ENCODE peak calls at places on chromosomes 11 and 22, in seven cellular contexts. One of them, this sample, is unnamed.

GRCh38 chr22:44887941-44888366 is 121.9 kb downstream of the PHF21B start:
- DNase-seq in Calu3: no peak
- DNase-seq in MM.1S: no peak
- DNase-seq in H9: no peak
- DNase-seq in A549: no peak
- DNase-seq in chondrocyte: no peak
- DNase-seq in psoas muscle: no peak
- DNase-seq in this sample: peak

GRCh38 chr11:1520987-1521349 is 34.4 kb upstream of the MOB2 start:
- DNase-seq in Calu3: no peak
- DNase-seq in MM.1S: no peak
- DNase-seq in H9: no peak
- DNase-seq in A549: no peak
- DNase-seq in chondrocyte: no peak
- DNase-seq in psoas muscle: no peak
- DNase-seq in this sample: no peak

GRCh38 chr11:18135308-18135707 is 2.9 kb downstream of the MRGPRX3 start:
- DNase-seq in Calu3: no peak
- DNase-seq in MM.1S: no peak
- DNase-seq in H9: peak
- DNase-seq in A549: no peak
- DNase-seq in chondrocyte: no peak
- DNase-seq in psoas muscle: no peak
- DNase-seq in this sample: no peak

GRCh38 chr11:129803533-129803932 is 12.1 kb upstream of the TMEM45B start:
- DNase-seq in Calu3: no peak
- DNase-seq in MM.1S: no peak
- DNase-seq in H9: no peak
- DNase-seq in A549: no peak
- DNase-seq in chondrocyte: no peak
- DNase-seq in psoas muscle: no peak
- DNase-seq in this sample: no peak

GRCh38 chr11:64206457-64207246 is at the start of gene FERMT3:
- DNase-seq in Calu3: no peak
- DNase-seq in MM.1S: peak
- DNase-seq in H9: no peak
- DNase-seq in A549: no peak
- DNase-seq in chondrocyte: no peak
- DNase-seq in psoas muscle: peak
- DNase-seq in this sample: peak

GRCh38 chr22:26542831-26543230 is 30.6 kb upstream of the TFIP11 start:
- DNase-seq in Calu3: no peak
- DNase-seq in MM.1S: no peak
- DNase-seq in H9: no peak
- DNase-seq in A549: no peak
- DNase-seq in chondrocyte: no peak
- DNase-seq in psoas muscle: no peak
- DNase-seq in this sample: no peak

GRCh38 chr11:17846852-17847453 is 112.4 kb downstream of the KCNC1 start:
- DNase-seq in Calu3: peak
- DNase-seq in MM.1S: no peak
- DNase-seq in H9: no peak
- DNase-seq in A549: no peak
- DNase-seq in chondrocyte: no peak
- DNase-seq in psoas muscle: peak
- DNase-seq in this sample: no peak

GRCh38 chr22:21642584-21643448 is 714 bp downstream of the SDF2L1 start:
- DNase-seq in Calu3: peak
- DNase-seq in MM.1S: peak
- DNase-seq in H9: peak
- DNase-seq in A549: peak
- DNase-seq in chondrocyte: no peak
- DNase-seq in psoas muscle: peak
- DNase-seq in this sample: peak

GRCh38 chr22:28016781-28017557 is 97.9 kb upstream of the PITPNB start:
- DNase-seq in Calu3: no peak
- DNase-seq in MM.1S: no peak
- DNase-seq in H9: no peak
- DNase-seq in A549: no peak
- DNase-seq in chondrocyte: peak
- DNase-seq in psoas muscle: peak
- DNase-seq in this sample: no peak

GRCh38 chr11:14223636-14224035 is 135.3 kb downstream of the RRAS2 start:
- DNase-seq in Calu3: no peak
- DNase-seq in MM.1S: no peak
- DNase-seq in H9: no peak
- DNase-seq in A549: no peak
- DNase-seq in chondrocyte: no peak
- DNase-seq in psoas muscle: no peak
- DNase-seq in this sample: no peak

GRCh38 chr22:20618488-20618887 is 111.1 kb downstream of the MED15 start:
- DNase-seq in Calu3: no peak
- DNase-seq in MM.1S: no peak
- DNase-seq in H9: no peak
- DNase-seq in A549: no peak
- DNase-seq in chondrocyte: no peak
- DNase-seq in psoas muscle: no peak
- DNase-seq in this sample: no peak

GRCh38 chr22:24503137-24503850 is 8.2 kb downstream of the UPB1 start:
- DNase-seq in Calu3: peak
- DNase-seq in MM.1S: peak
- DNase-seq in H9: peak
- DNase-seq in A549: peak
- DNase-seq in chondrocyte: peak
- DNase-seq in psoas muscle: peak
- DNase-seq in this sample: peak

DNA sequence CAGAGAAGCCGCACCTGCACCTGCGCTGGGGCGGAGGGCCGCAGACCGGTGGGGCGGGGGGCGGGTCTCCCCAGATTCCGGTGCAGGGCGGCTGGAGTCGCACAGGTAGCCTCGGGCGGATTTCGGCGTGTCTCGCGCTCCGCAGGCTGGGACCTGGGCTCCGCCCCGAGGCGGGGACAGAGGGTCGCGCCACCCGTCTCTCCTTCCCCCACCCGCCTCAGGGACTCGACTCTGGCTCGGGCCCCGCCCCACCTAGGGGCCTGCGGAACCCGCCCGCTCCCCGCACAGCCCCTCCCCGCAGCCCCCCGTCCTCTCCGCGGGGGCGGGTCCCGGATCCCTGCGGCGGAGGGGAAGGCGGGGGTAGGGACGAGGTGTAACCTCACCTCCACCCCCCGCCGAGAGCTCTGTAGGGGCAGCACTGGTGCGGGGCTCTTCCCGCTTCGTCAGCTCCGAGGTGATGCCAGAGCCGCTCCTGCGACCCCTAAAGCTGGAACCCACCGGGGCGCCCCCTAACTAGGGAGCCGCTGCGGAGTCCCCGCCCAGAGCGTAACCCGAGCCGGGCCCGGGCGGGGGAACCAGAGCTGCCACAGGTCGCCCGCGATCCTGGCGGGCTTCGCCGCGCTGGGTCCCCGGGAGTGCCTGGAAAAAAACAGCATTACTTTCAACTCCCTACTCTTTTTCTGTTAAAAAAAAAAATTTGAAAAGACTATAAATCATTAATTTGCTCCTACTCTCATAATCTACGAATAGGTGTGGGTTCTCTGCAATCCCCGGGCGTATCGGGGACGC is at the start of gene SLC29A2:
- DNase-seq in Calu3: peak
- DNase-seq in MM.1S: no peak
- DNase-seq in H9: peak
- DNase-seq in A549: peak
- DNase-seq in chondrocyte: no peak
- DNase-seq in psoas muscle: peak
- DNase-seq in this sample: peak
- TF ChIP-seq CTCF in Calu3: no peak
- TF ChIP-seq CTCF in MM.1S: no peak
- TF ChIP-seq CTCF in H9: no peak
- TF ChIP-seq CTCF in A549: no peak
- TF ChIP-seq CTCF in chondrocyte: no peak
- TF ChIP-seq CTCF in psoas muscle: no peak
- TF ChIP-seq CTCF in this sample: no peak

DNA sequence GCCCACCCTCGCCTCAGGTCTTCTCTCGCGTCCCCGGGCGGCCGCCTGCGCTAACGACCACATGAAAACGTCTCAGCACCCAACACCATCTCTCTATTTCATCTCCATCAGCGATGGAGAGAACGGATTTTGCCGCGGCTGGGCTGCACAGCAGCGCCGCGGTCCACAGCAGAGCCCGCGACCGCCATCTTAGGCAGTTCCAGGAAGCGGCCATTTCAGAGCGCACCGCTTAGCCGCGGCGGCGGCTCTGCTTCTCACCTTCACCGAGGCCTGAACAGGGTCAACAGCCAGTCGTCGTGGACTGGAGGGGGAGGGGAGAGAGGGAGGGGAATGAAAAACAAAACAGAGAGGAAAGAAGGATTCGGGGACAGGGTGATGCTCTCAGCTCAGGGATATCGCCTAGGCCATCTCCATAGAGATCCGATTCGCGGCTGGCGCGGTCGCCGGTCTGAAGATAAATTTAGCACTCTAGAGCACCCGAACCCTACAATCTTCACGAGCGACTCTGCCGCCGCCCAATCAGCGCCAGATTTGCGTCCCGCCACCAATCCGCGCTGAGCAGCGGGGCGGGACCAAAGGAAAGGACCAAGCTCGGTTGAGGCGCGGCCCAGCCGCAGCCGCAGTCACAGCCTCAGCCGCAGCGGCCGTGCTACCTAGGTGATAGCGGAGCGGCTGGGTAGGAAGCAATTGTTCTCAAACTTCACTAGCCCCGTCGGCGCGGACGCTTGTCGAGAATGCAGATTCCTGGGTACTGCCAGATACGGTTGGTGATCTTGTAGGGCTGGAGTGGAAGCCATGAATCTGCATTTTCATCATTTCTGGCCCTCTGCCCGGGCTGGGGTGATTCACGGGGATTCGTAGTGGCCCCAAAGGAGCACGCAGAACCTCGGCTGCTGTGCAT is at the start of gene ZBED5:
- DNase-seq in Calu3: peak
- DNase-seq in MM.1S: peak
- DNase-seq in H9: peak
- DNase-seq in A549: peak
- DNase-seq in chondrocyte: peak
- DNase-seq in psoas muscle: peak
- DNase-seq in this sample: peak
- TF ChIP-seq CTCF in Calu3: no peak
- TF ChIP-seq CTCF in MM.1S: peak
- TF ChIP-seq CTCF in H9: peak
- TF ChIP-seq CTCF in A549: no peak
- TF ChIP-seq CTCF in chondrocyte: peak
- TF ChIP-seq CTCF in psoas muscle: peak
- TF ChIP-seq CTCF in this sample: no peak

GRCh38 chr22:35986085-35986484 is 42.5 kb downstream of the RBFOX2 start:
- DNase-seq in Calu3: no peak
- DNase-seq in MM.1S: no peak
- DNase-seq in H9: no peak
- DNase-seq in A549: no peak
- DNase-seq in chondrocyte: no peak
- DNase-seq in psoas muscle: no peak
- DNase-seq in this sample: no peak

GRCh38 chr22:35981900-35982299 is 46.7 kb downstream of the RBFOX2 start:
- DNase-seq in Calu3: no peak
- DNase-seq in MM.1S: no peak
- DNase-seq in H9: no peak
- DNase-seq in A549: no peak
- DNase-seq in chondrocyte: no peak
- DNase-seq in psoas muscle: no peak
- DNase-seq in this sample: no peak

GRCh38 chr22:35984776-35985175 is 43.8 kb downstream of the RBFOX2 start:
- DNase-seq in Calu3: no peak
- DNase-seq in MM.1S: no peak
- DNase-seq in H9: no peak
- DNase-seq in A549: no peak
- DNase-seq in chondrocyte: no peak
- DNase-seq in psoas muscle: no peak
- DNase-seq in this sample: no peak

GRCh38 chr22:35985361-35985760 is 43.3 kb downstream of the RBFOX2 start:
- DNase-seq in Calu3: no peak
- DNase-seq in MM.1S: no peak
- DNase-seq in H9: no peak
- DNase-seq in A549: no peak
- DNase-seq in chondrocyte: no peak
- DNase-seq in psoas muscle: no peak
- DNase-seq in this sample: no peak

DNA sequence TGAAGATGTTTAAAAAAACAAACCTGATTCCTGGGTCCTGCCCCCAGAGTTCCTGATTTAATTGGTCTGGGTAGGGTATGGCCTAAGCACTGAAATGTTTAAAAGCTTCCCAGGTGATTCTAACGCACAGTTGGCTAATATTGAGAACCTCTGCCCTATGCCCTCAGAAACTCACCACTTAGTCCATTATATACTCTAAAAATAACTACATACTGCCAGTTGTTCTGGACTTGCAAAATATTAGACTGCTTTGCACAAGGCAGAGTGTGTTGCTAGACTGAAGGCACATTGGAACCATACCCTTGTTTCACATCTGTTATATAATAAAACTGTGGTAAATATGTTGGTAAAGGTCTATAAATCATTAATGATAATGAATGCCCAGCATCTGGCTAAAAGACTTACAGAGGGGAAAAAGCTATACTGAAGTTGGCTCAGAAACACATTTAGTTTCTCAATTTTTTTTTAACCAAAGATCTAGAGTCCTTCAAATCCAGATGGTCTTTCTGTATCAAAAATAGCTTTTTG is 44.4 kb downstream of the RBFOX2 start:
- DNase-seq in Calu3: no peak
- DNase-seq in MM.1S: no peak
- DNase-seq in H9: no peak
- DNase-seq in A549: no peak
- DNase-seq in chondrocyte: no peak
- DNase-seq in psoas muscle: no peak
- DNase-seq in this sample: no peak
- TF ChIP-seq CTCF in Calu3: no peak
- TF ChIP-seq CTCF in MM.1S: no peak
- TF ChIP-seq CTCF in H9: no peak
- TF ChIP-seq CTCF in A549: no peak
- TF ChIP-seq CTCF in chondrocyte: no peak
- TF ChIP-seq CTCF in psoas muscle: no peak
- TF ChIP-seq CTCF in this sample: no peak

GRCh38 chr11:67354314-67355022 is 1.1 kb upstream of the POLD4 start:
- DNase-seq in Calu3: peak
- DNase-seq in MM.1S: no peak
- DNase-seq in H9: peak
- DNase-seq in A549: peak
- DNase-seq in chondrocyte: no peak
- DNase-seq in psoas muscle: peak
- DNase-seq in this sample: peak
- TF ChIP-seq CTCF in Calu3: no peak
- TF ChIP-seq CTCF in MM.1S: no peak
- TF ChIP-seq CTCF in H9: no peak
- TF ChIP-seq CTCF in A549: no peak
- TF ChIP-seq CTCF in chondrocyte: peak
- TF ChIP-seq CTCF in psoas muscle: no peak
- TF ChIP-seq CTCF in this sample: no peak

GRCh38 chr11:134440851-134441645 is 29.0 kb upstream of the B3GAT1 start:
- DNase-seq in Calu3: no peak
- DNase-seq in MM.1S: no peak
- DNase-seq in H9: no peak
- DNase-seq in A549: no peak
- DNase-seq in chondrocyte: no peak
- DNase-seq in psoas muscle: no peak
- DNase-seq in this sample: no peak
- TF ChIP-seq CTCF in Calu3: no peak
- TF ChIP-seq CTCF in MM.1S: no peak
- TF ChIP-seq CTCF in H9: no peak
- TF ChIP-seq CTCF in A549: no peak
- TF ChIP-seq CTCF in chondrocyte: no peak
- TF ChIP-seq CTCF in psoas muscle: no peak
- TF ChIP-seq CTCF in this sample: no peak

GRCh38 chr11:61577383-61578118 is 3.3 kb downstream of the SYT7 start:
- DNase-seq in Calu3: no peak
- DNase-seq in MM.1S: no peak
- DNase-seq in H9: peak
- DNase-seq in A549: no peak
- DNase-seq in chondrocyte: no peak
- DNase-seq in psoas muscle: no peak
- DNase-seq in this sample: no peak
- TF ChIP-seq CTCF in Calu3: no peak
- TF ChIP-seq CTCF in MM.1S: no peak
- TF ChIP-seq CTCF in H9: peak
- TF ChIP-seq CTCF in A549: peak
- TF ChIP-seq CTCF in chondrocyte: peak
- TF ChIP-seq CTCF in psoas muscle: no peak
- TF ChIP-seq CTCF in this sample: no peak

This sample was measured in GM13976.